ENCODE peak calls at places on chromosome 9, in five cellular contexts. One of them, this sample, is unnamed.

GRCh38 chr9:107260437-107261081 is 22.5 kb upstream of the RAD23B start:
- DNase-seq in HCT116: no peak
- DNase-seq in A549: no peak
- DNase-seq in GM23338: peak
- DNase-seq in fibroblast of lung: no peak
- DNase-seq in this sample: peak

GRCh38 chr9:650362-650761 is 191.1 kb upstream of the DMRT1 start:
- DNase-seq in HCT116: no peak
- DNase-seq in A549: no peak
- DNase-seq in GM23338: peak
- DNase-seq in fibroblast of lung: no peak
- DNase-seq in this sample: peak

GRCh38 chr9:88060746-88061145 is 77.5 kb downstream of the SPATA31C2 start:
- DNase-seq in HCT116: no peak
- DNase-seq in A549: no peak
- DNase-seq in GM23338: no peak
- DNase-seq in fibroblast of lung: no peak
- DNase-seq in this sample: no peak

GRCh38 chr9:35350827-35351549 is 138.9 kb upstream of the RUSC2 start:
- DNase-seq in HCT116: no peak
- DNase-seq in A549: no peak
- DNase-seq in GM23338: no peak
- DNase-seq in fibroblast of lung: peak
- DNase-seq in this sample: no peak

GRCh38 chr9:32264171-32264862 is 120.1 kb upstream of the ACO1 start:
- DNase-seq in HCT116: no peak
- DNase-seq in A549: no peak
- DNase-seq in GM23338: peak
- DNase-seq in fibroblast of lung: peak
- DNase-seq in this sample: peak

GRCh38 chr9:34124923-34125322 is 1.6 kb downstream of the DCAF12 start:
- DNase-seq in HCT116: no peak
- DNase-seq in A549: no peak
- DNase-seq in GM23338: peak
- DNase-seq in fibroblast of lung: peak
- DNase-seq in this sample: no peak

GRCh38 chr9:7791364-7791763 is 8.2 kb downstream of the DMAC1 start:
- DNase-seq in HCT116: no peak
- DNase-seq in A549: no peak
- DNase-seq in GM23338: no peak
- DNase-seq in fibroblast of lung: no peak
- DNase-seq in this sample: no peak

GRCh38 chr9:131274674-131275331 is 1.5 kb downstream of the FAM78A start:
- DNase-seq in HCT116: no peak
- DNase-seq in A549: no peak
- DNase-seq in GM23338: no peak
- DNase-seq in fibroblast of lung: no peak
- DNase-seq in this sample: peak

GRCh38 chr9:16530669-16531461 is 339.6 kb downstream of the BNC2 start:
- DNase-seq in HCT116: no peak
- DNase-seq in A549: no peak
- DNase-seq in GM23338: peak
- DNase-seq in fibroblast of lung: peak
- DNase-seq in this sample: no peak

GRCh38 chr9:71897573-71897972 is 13.4 kb downstream of the ABHD17B start:
- DNase-seq in HCT116: no peak
- DNase-seq in A549: no peak
- DNase-seq in GM23338: no peak
- DNase-seq in fibroblast of lung: no peak
- DNase-seq in this sample: peak

GRCh38 chr9:84839538-84839937 is 170.0 kb downstream of the NTRK2 start:
- DNase-seq in HCT116: no peak
- DNase-seq in A549: no peak
- DNase-seq in GM23338: no peak
- DNase-seq in fibroblast of lung: no peak
- DNase-seq in this sample: no peak

GRCh38 chr9:122095010-122095767 is 2.1 kb upstream of the TTLL11 start:
- DNase-seq in HCT116: peak
- DNase-seq in A549: peak
- DNase-seq in GM23338: peak
- DNase-seq in fibroblast of lung: peak
- DNase-seq in this sample: peak

GRCh38 chr9:34171753-34172535 is 6.9 kb upstream of the UBAP1 start:
- DNase-seq in HCT116: no peak
- DNase-seq in A549: no peak
- DNase-seq in GM23338: peak
- DNase-seq in fibroblast of lung: no peak
- DNase-seq in this sample: peak

GRCh38 chr9:81321551-81321950 is 367.8 kb downstream of the TLE1 start:
- DNase-seq in HCT116: no peak
- DNase-seq in A549: no peak
- DNase-seq in GM23338: no peak
- DNase-seq in fibroblast of lung: no peak
- DNase-seq in this sample: no peak

GRCh38 chr9:111866976-111867375 is 29.6 kb upstream of the UGCG start:
- DNase-seq in HCT116: no peak
- DNase-seq in A549: peak
- DNase-seq in GM23338: no peak
- DNase-seq in fibroblast of lung: peak
- DNase-seq in this sample: no peak

GRCh38 chr9:132769895-132770774 is 99.9 kb downstream of the GTF3C4 start:
- DNase-seq in HCT116: no peak
- DNase-seq in A549: peak
- DNase-seq in GM23338: peak
- DNase-seq in fibroblast of lung: peak
- DNase-seq in this sample: peak

GRCh38 chr9:137974746-137975526 is 97.4 kb downstream of the CACNA1B start:
- DNase-seq in HCT116: no peak
- DNase-seq in A549: no peak
- DNase-seq in GM23338: no peak
- DNase-seq in fibroblast of lung: no peak
- DNase-seq in this sample: no peak

GRCh38 chr9:89770779-89771178 is 166.0 kb downstream of the GADD45G start:
- DNase-seq in HCT116: no peak
- DNase-seq in A549: no peak
- DNase-seq in GM23338: no peak
- DNase-seq in fibroblast of lung: no peak
- DNase-seq in this sample: no peak

GRCh38 chr9:128927731-128928411 is 7.1 kb downstream of the PHYHD1 start:
- DNase-seq in HCT116: peak
- DNase-seq in A549: peak
- DNase-seq in GM23338: peak
- DNase-seq in fibroblast of lung: peak
- DNase-seq in this sample: peak

GRCh38 chr9:121686930-121687541 is 35.6 kb downstream of the DAB2IP start:
- DNase-seq in HCT116: peak
- DNase-seq in A549: peak
- DNase-seq in GM23338: peak
- DNase-seq in fibroblast of lung: peak
- DNase-seq in this sample: peak

GRCh38 chr9:800561-800960 is 40.9 kb upstream of the DMRT1 start:
- DNase-seq in HCT116: no peak
- DNase-seq in A549: no peak
- DNase-seq in GM23338: no peak
- DNase-seq in fibroblast of lung: no peak
- DNase-seq in this sample: no peak

GRCh38 chr9:133712221-133713100 is 25.7 kb downstream of the SARDH start:
- DNase-seq in HCT116: no peak
- DNase-seq in A549: no peak
- DNase-seq in GM23338: no peak
- DNase-seq in fibroblast of lung: no peak
- DNase-seq in this sample: no peak

GRCh38 chr9:21616082-21616778 is 134.1 kb upstream of the IFNE start:
- DNase-seq in HCT116: peak
- DNase-seq in A549: peak
- DNase-seq in GM23338: no peak
- DNase-seq in fibroblast of lung: peak
- DNase-seq in this sample: no peak

GRCh38 chr9:14908221-14909206 is 1.7 kb downstream of the FREM1 start:
- DNase-seq in HCT116: no peak
- DNase-seq in A549: no peak
- DNase-seq in GM23338: peak
- DNase-seq in fibroblast of lung: no peak
- DNase-seq in this sample: no peak

GRCh38 chr9:20405086-20405485 is 217.2 kb downstream of the MLLT3 start:
- DNase-seq in HCT116: no peak
- DNase-seq in A549: no peak
- DNase-seq in GM23338: no peak
- DNase-seq in fibroblast of lung: peak
- DNase-seq in this sample: no peak

GRCh38 chr9:99118782-99119466 is 14.0 kb downstream of the TGFBR1 start:
- DNase-seq in HCT116: no peak
- DNase-seq in A549: no peak
- DNase-seq in GM23338: no peak
- DNase-seq in fibroblast of lung: no peak
- DNase-seq in this sample: peak

GRCh38 chr9:131874916-131875670 is 135.2 kb upstream of the RAPGEF1 start:
- DNase-seq in HCT116: no peak
- DNase-seq in A549: no peak
- DNase-seq in GM23338: no peak
- DNase-seq in fibroblast of lung: no peak
- DNase-seq in this sample: no peak

GRCh38 chr9:90340421-90340820 is 302.2 kb downstream of the DIRAS2 start:
- DNase-seq in HCT116: no peak
- DNase-seq in A549: no peak
- DNase-seq in GM23338: no peak
- DNase-seq in fibroblast of lung: peak
- DNase-seq in this sample: no peak

GRCh38 chr9:111622626-111623025 is 8.5 kb upstream of the DNAJC25 start:
- DNase-seq in HCT116: no peak
- DNase-seq in A549: peak
- DNase-seq in GM23338: no peak
- DNase-seq in fibroblast of lung: peak
- DNase-seq in this sample: no peak

GRCh38 chr9:124360277-124360676 is 55.0 kb downstream of the PSMB7 start:
- DNase-seq in HCT116: no peak
- DNase-seq in A549: no peak
- DNase-seq in GM23338: peak
- DNase-seq in fibroblast of lung: no peak
- DNase-seq in this sample: no peak

GRCh38 chr9:70675868-70676370 is 261.5 kb upstream of the KLF9 start:
- DNase-seq in HCT116: no peak
- DNase-seq in A549: no peak
- DNase-seq in GM23338: no peak
- DNase-seq in fibroblast of lung: no peak
- DNase-seq in this sample: no peak

GRCh38 chr9:91159664-91160121 is 202.0 kb downstream of the AUH start:
- DNase-seq in HCT116: no peak
- DNase-seq in A549: no peak
- DNase-seq in GM23338: peak
- DNase-seq in fibroblast of lung: no peak
- DNase-seq in this sample: no peak

GRCh38 chr9:33435821-33436277 is 11.5 kb downstream of the AQP3 start:
- DNase-seq in HCT116: no peak
- DNase-seq in A549: no peak
- DNase-seq in GM23338: no peak
- DNase-seq in fibroblast of lung: no peak
- DNase-seq in this sample: no peak

DNA sequence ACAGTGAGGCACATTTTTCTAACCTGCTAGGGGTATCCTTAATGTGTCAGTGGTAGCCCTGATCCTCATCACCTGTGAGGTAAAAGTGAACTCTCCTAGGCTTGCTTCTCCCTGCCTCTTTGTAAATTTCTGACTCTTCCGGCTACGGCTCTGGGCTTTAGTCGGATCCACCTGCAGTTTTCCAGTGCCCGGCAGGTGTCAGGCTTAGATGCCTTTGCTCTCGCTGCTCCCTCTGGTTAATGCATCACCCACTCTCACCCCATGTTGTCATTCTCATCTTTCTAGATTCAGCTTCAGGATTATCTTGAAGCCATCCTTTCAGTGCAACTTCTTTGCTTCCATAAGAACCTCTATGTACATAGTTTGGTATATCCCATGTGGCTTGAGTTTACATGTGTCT is 3.6 kb downstream of the CEP78 start:
- DNase-seq in HCT116: no peak
- DNase-seq in A549: peak
- DNase-seq in GM23338: peak
- DNase-seq in fibroblast of lung: no peak
- DNase-seq in this sample: no peak
- H3K4me2 ChIP-seq in HCT116: no peak
- H3K4me2 ChIP-seq in A549: no peak
- H3K4me2 ChIP-seq in GM23338: no peak
- H3K4me2 ChIP-seq in fibroblast of lung: no peak
- H3K4me2 ChIP-seq in this sample: peak

GRCh38 chr9:94892675-94893074 is 166.2 kb downstream of the AOPEP start:
- DNase-seq in HCT116: no peak
- DNase-seq in A549: no peak
- DNase-seq in GM23338: no peak
- DNase-seq in fibroblast of lung: no peak
- DNase-seq in this sample: no peak
- H3K4me2 ChIP-seq in HCT116: no peak
- H3K4me2 ChIP-seq in A549: no peak
- H3K4me2 ChIP-seq in GM23338: no peak
- H3K4me2 ChIP-seq in fibroblast of lung: no peak
- H3K4me2 ChIP-seq in this sample: no peak

GRCh38 chr9:94212091-94212490 is 47.0 kb upstream of the ZNF169 start:
- DNase-seq in HCT116: no peak
- DNase-seq in A549: no peak
- DNase-seq in GM23338: no peak
- DNase-seq in fibroblast of lung: no peak
- DNase-seq in this sample: no peak
- H3K4me2 ChIP-seq in HCT116: no peak
- H3K4me2 ChIP-seq in A549: no peak
- H3K4me2 ChIP-seq in GM23338: peak
- H3K4me2 ChIP-seq in fibroblast of lung: no peak
- H3K4me2 ChIP-seq in this sample: no peak

GRCh38 chr9:108271646-108272349 is 584.0 kb downstream of the ACTL7B start:
- DNase-seq in HCT116: no peak
- DNase-seq in A549: peak
- DNase-seq in GM23338: peak
- DNase-seq in fibroblast of lung: peak
- DNase-seq in this sample: no peak

GRCh38 chr9:108270041-108270440 is 585.7 kb downstream of the ACTL7B start:
- DNase-seq in HCT116: no peak
- DNase-seq in A549: no peak
- DNase-seq in GM23338: no peak
- DNase-seq in fibroblast of lung: no peak
- DNase-seq in this sample: no peak

GRCh38 chr9:108269421-108269820 is 586.4 kb downstream of the ACTL7B start:
- DNase-seq in HCT116: no peak
- DNase-seq in A549: no peak
- DNase-seq in GM23338: no peak
- DNase-seq in fibroblast of lung: no peak
- DNase-seq in this sample: no peak

GRCh38 chr9:108272350-108272899 is 583.4 kb downstream of the ACTL7B start:
- DNase-seq in HCT116: peak
- DNase-seq in A549: peak
- DNase-seq in GM23338: peak
- DNase-seq in fibroblast of lung: peak
- DNase-seq in this sample: peak

DNA sequence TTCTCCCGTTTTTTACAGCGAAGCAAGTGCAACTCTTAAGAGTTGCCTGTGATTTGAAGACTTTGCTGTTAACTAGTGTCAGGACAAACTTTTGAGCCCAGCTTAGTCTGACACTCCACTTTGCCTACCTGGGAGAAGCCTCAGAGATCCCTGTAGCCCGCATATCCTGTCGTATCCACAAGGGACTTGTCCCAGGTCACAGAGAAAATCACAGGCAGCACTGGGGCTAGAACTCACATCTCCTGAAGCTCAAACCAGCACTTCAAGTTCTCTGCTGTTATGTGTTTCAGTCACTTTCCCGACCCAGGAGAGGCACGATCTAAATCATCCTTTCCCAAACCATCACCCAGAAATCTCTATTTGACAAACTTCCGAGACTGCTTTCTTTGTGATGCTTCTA is 584.5 kb downstream of the ACTL7B start:
- DNase-seq in HCT116: no peak
- DNase-seq in A549: no peak
- DNase-seq in GM23338: peak
- DNase-seq in fibroblast of lung: no peak
- DNase-seq in this sample: no peak
- H3K4me2 ChIP-seq in HCT116: peak
- H3K4me2 ChIP-seq in A549: peak
- H3K4me2 ChIP-seq in GM23338: no peak
- H3K4me2 ChIP-seq in fibroblast of lung: no peak
- H3K4me2 ChIP-seq in this sample: no peak

This sample was measured in OCI-LY7.